ENCODE peak calls at places on chromosomes 2 and 18, in ten cellular contexts. F is left lung, L is hepatocyte, B is A549, Q is WTC11, W is AG09309, Z is right lobe of liver, R is HCT116, G is endodermal cell, U is body of pancreas. C is an unnamed sample.

GRCh38 chr2:205892141-205893064 is 193.6 kb downstream of the INO80D start:
- DNase-seq in F (no peak), L (no peak), B (no peak), Q (no peak), W (no peak), Z (no peak), R (no peak), G (no peak), U (peak), C (no peak)

GRCh38 chr2:238726670-238727584 is 121.0 kb upstream of the TWIST2 start:
- DNase-seq in F (no peak), L (no peak), B (no peak), Q (no peak), W (no peak), Z (no peak), R (no peak), G (no peak), U (no peak), C (no peak)

GRCh38 chr2:86562485-86562890 is 755 bp downstream of the CHMP3 start:
- DNase-seq in F (no peak), L (no peak), B (no peak), Q (no peak), W (no peak), Z (no peak), R (no peak), G (no peak), U (no peak), C (peak)

GRCh38 chr18:8745355-8746014 is 40.1 kb downstream of the MTCL1 start:
- DNase-seq in F (no peak), L (no peak), B (no peak), Q (no peak), W (no peak), Z (no peak), R (no peak), G (no peak), U (no peak), C (peak)

GRCh38 chr18:49862656-49863385 is 49.5 kb upstream of the ACAA2 start:
- DNase-seq in F (no peak), L (no peak), B (no peak), Q (no peak), W (no peak), Z (no peak), R (no peak), G (peak), U (no peak), C (no peak)

GRCh38 chr2:66568650-66569300 is 133.8 kb downstream of the MEIS1 start:
- DNase-seq in F (no peak), L (no peak), B (no peak), Q (no peak), W (no peak), Z (no peak), R (no peak), G (no peak), U (no peak), C (no peak)

GRCh38 chr18:58584219-58585127 is 44.4 kb downstream of the ALPK2 start:
- DNase-seq in F (no peak), L (no peak), B (peak), Q (no peak), W (peak), Z (no peak), R (no peak), G (peak), U (no peak), C (peak)

GRCh38 chr2:103448416-103448815 is 686.6 kb downstream of the TMEM182 start:
- DNase-seq in F (no peak), L (no peak), B (no peak), Q (no peak), W (no peak), Z (no peak), R (no peak), G (no peak), U (no peak), C (no peak)

GRCh38 chr18:46222710-46223360 is 118.7 kb downstream of the HAUS1 start:
- DNase-seq in F (no peak), L (no peak), B (no peak), Q (no peak), W (no peak), Z (no peak), R (no peak), G (no peak), U (no peak), C (no peak)

GRCh38 chr2:237475704-237476107 is 11.3 kb upstream of the MLPH start:
- DNase-seq in F (no peak), L (peak), B (peak), Q (no peak), W (no peak), Z (no peak), R (no peak), G (no peak), U (peak), C (peak)

GRCh38 chr2:227163445-227163997 is 484 bp downstream of the COL4A4 start:
- DNase-seq in F (peak), L (no peak), B (peak), Q (peak), W (no peak), Z (no peak), R (no peak), G (peak), U (peak), C (no peak)

GRCh38 chr18:79728931-79729586 is 49.5 kb downstream of the CTDP1 start:
- DNase-seq in F (no peak), L (no peak), B (no peak), Q (no peak), W (no peak), Z (no peak), R (no peak), G (no peak), U (no peak), C (no peak)

GRCh38 chr2:210195066-210195852 is 24.1 kb upstream of the KANSL1L start:
- DNase-seq in F (no peak), L (peak), B (peak), Q (no peak), W (peak), Z (no peak), R (peak), G (no peak), U (peak), C (peak)

GRCh38 chr2:236754234-236754924 is 184.8 kb downstream of the ACKR3 start:
- DNase-seq in F (no peak), L (no peak), B (no peak), Q (no peak), W (no peak), Z (peak), R (no peak), G (no peak), U (no peak), C (no peak)

GRCh38 chr18:58438161-58438983 is 190.5 kb downstream of the ALPK2 start:
- DNase-seq in F (no peak), L (no peak), B (no peak), Q (no peak), W (no peak), Z (no peak), R (no peak), G (no peak), U (no peak), C (no peak)

GRCh38 chr2:225013432-225014048 is 28.7 kb downstream of the DOCK10 start:
- DNase-seq in F (no peak), L (no peak), B (peak), Q (no peak), W (no peak), Z (no peak), R (no peak), G (no peak), U (no peak), C (no peak)

GRCh38 chr18:61308795-61309393 is 24.3 kb upstream of the CDH20 start:
- DNase-seq in F (peak), L (no peak), B (no peak), Q (no peak), W (no peak), Z (no peak), R (no peak), G (no peak), U (no peak), C (no peak)

GRCh38 chr2:127411609-127412370 is 6.4 kb upstream of the PROC start:
- DNase-seq in F (no peak), L (peak), B (peak), Q (no peak), W (no peak), Z (no peak), R (no peak), G (no peak), U (no peak), C (no peak)

GRCh38 chr2:157986761-157987160 is 110.6 kb upstream of the ACVR1 start:
- DNase-seq in F (no peak), L (no peak), B (no peak), Q (no peak), W (no peak), Z (no peak), R (no peak), G (no peak), U (no peak), C (no peak)

GRCh38 chr2:241354668-241355658 is 1.1 kb upstream of the FARP2 start:
- DNase-seq in F (peak), L (peak), B (peak), Q (peak), W (no peak), Z (peak), R (peak), G (peak), U (peak), C (peak)

GRCh38 chr18:24089059-24089458 is 49.8 kb upstream of the CABYR start:
- DNase-seq in F (no peak), L (no peak), B (no peak), Q (no peak), W (no peak), Z (no peak), R (no peak), G (no peak), U (no peak), C (no peak)

GRCh38 chr2:134466141-134466540 is 212.3 kb downstream of the MGAT5 start:
- DNase-seq in F (no peak), L (peak), B (peak), Q (peak), W (no peak), Z (no peak), R (peak), G (peak), U (peak), C (no peak)

DNA sequence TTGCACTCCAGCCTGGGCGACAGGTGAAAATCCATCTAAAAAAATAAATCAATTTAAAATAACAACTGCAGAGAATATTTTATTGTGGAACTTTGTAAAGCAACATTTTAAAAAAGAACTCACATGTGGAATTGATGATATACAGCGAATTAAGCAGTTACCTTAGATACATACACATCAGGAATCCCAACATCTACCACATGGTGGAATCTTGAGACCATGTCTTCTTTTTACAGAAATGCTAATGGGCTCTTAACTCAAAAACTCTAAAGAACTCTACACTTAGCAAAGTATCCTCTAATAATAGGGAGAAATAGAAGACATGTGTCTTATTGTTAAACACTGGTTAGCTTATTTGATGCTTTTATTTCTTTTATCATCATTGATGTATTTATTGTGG is 373.6 kb downstream of the CDH7 start:
- DNase-seq in F (no peak), L (no peak), B (peak), Q (no peak), W (no peak), Z (no peak), R (no peak), G (no peak), U (no peak), C (no peak)
- TF ChIP-seq CTCF in F (no peak), L (peak), B (no peak), Q (peak), W (no peak), Z (no peak), R (no peak), G (peak), U (no peak), C (no peak)

GRCh38 chr18:2545155-2545554 is 26.1 kb downstream of the METTL4 start:
- DNase-seq in F (no peak), L (no peak), B (no peak), Q (no peak), W (no peak), Z (no peak), R (no peak), G (no peak), U (no peak), C (no peak)

GRCh38 chr18:2549462-2549861 is 21.8 kb downstream of the METTL4 start:
- DNase-seq in F (no peak), L (no peak), B (no peak), Q (no peak), W (no peak), Z (no peak), R (no peak), G (no peak), U (no peak), C (no peak)

GRCh38 chr18:2551425-2551824 is 19.9 kb downstream of the METTL4 start:
- DNase-seq in F (no peak), L (no peak), B (no peak), Q (no peak), W (no peak), Z (no peak), R (no peak), G (no peak), U (no peak), C (no peak)

GRCh38 chr18:2547477-2548087 is 23.7 kb downstream of the METTL4 start:
- DNase-seq in F (no peak), L (peak), B (peak), Q (no peak), W (no peak), Z (no peak), R (peak), G (no peak), U (no peak), C (peak)
- TF ChIP-seq CTCF in F (peak), L (peak), B (peak), Q (no peak), W (peak), Z (peak), R (peak), G (peak), U (peak), C (peak)

DNA sequence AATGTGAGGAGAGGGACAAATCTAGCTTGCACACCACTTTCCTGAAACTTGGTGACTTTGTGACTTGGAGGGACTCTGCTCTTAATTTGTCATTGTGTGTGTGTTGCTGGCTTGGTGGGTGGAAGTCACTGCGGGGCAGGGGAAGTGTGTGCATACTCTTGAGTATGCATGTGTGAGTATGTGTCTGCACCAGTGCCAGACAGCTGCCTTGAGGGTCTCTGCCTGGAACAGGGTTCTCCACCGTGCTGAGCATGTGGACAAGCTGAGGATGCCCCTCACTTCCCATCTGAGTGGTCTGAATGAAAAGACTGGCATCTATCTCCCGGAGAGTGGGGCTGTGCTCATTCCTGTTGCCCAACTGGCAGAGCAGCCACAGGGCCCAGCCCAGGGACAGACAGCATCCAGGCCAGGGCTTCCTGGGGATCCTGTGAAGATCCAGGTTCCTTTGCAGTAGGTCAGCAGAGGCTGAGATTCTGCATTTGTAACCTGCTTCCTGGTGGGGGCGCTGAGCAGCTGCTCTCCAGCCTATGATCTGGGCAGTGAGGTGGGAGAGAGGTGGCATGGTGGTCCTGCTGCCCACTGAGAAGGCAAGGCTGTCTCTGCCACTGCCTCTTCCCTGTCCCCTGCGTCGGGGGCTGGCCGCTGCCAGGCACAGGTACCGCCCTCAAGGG is 138.9 kb upstream of the HAAO start:
- DNase-seq in F (no peak), L (no peak), B (peak), Q (peak), W (no peak), Z (no peak), R (no peak), G (peak), U (no peak), C (no peak)
- TF ChIP-seq CTCF in F (no peak), L (peak), B (peak), Q (peak), W (peak), Z (peak), R (peak), G (peak), U (no peak), C (peak)

GRCh38 chr2:38374978-38375377 is 2.1 kb downstream of the ATL2 start:
- DNase-seq in F (no peak), L (no peak), B (no peak), Q (no peak), W (no peak), Z (no peak), R (no peak), G (no peak), U (no peak), C (no peak)

GRCh38 chr2:38377501-38378258 is 607 bp upstream of the ATL2 start:
- DNase-seq in F (no peak), L (peak), B (peak), Q (no peak), W (peak), Z (no peak), R (no peak), G (no peak), U (peak), C (peak)

GRCh38 chr2:38376346-38376682 is 759 bp downstream of the ATL2 start:
- DNase-seq in F (no peak), L (peak), B (peak), Q (no peak), W (no peak), Z (no peak), R (peak), G (peak), U (peak), C (peak)

GRCh38 chr2:38375711-38376345 is 1.2 kb downstream of the ATL2 start:
- DNase-seq in F (peak), L (no peak), B (no peak), Q (peak), W (no peak), Z (peak), R (no peak), G (no peak), U (no peak), C (no peak)

GRCh38 chr2:38376683-38377500 is at the start of gene ATL2:
- DNase-seq in F (peak), L (peak), B (peak), Q (peak), W (peak), Z (peak), R (peak), G (peak), U (peak), C (peak)
- TF ChIP-seq CTCF in F (peak), L (peak), B (peak), Q (peak), W (peak), Z (peak), R (no peak), G (peak), U (peak), C (peak)

DNA sequence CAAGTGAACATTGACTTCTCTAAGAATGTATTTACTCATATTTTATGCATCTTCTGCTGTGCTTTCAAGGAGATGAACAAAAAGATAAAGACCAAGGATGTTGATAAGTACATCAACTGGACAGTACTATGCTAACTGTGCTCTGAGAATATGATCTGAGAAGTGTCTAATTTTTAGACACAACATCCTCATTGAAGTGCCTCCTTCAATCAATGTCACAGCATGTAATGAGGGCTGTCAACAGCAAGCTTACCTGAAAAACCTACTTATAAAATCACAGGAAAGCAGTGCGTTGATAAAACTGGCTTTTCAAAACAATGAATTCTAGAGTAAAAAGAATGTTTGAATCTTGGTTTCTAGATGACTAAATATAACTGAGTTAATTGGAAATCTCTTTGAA is 452.9 kb upstream of the DSEL start:
- DNase-seq in F (no peak), L (no peak), B (no peak), Q (no peak), W (no peak), Z (no peak), R (no peak), G (no peak), U (no peak), C (no peak)
- TF ChIP-seq CTCF in F (no peak), L (no peak), B (no peak), Q (no peak), W (no peak), Z (no peak), R (no peak), G (no peak), U (no peak), C (no peak)

GRCh38 chr2:174161490-174161889 is 86.8 kb downstream of the OLA1 start:
- DNase-seq in F (no peak), L (no peak), B (no peak), Q (no peak), W (no peak), Z (no peak), R (no peak), G (no peak), U (no peak), C (no peak)

GRCh38 chr2:174157048-174157447 is 91.3 kb downstream of the OLA1 start:
- DNase-seq in F (no peak), L (no peak), B (no peak), Q (no peak), W (no peak), Z (no peak), R (no peak), G (no peak), U (no peak), C (no peak)

GRCh38 chr2:174153757-174154680 is 94.3 kb downstream of the OLA1 start:
- DNase-seq in F (no peak), L (peak), B (no peak), Q (no peak), W (no peak), Z (no peak), R (no peak), G (no peak), U (no peak), C (peak)

GRCh38 chr2:174158003-174158402 is 90.3 kb downstream of the OLA1 start:
- DNase-seq in F (no peak), L (peak), B (peak), Q (peak), W (no peak), Z (no peak), R (peak), G (peak), U (peak), C (peak)
- TF ChIP-seq CTCF in F (no peak), L (peak), B (peak), Q (no peak), W (peak), Z (peak), R (peak), G (peak), U (peak), C (peak)

DNA sequence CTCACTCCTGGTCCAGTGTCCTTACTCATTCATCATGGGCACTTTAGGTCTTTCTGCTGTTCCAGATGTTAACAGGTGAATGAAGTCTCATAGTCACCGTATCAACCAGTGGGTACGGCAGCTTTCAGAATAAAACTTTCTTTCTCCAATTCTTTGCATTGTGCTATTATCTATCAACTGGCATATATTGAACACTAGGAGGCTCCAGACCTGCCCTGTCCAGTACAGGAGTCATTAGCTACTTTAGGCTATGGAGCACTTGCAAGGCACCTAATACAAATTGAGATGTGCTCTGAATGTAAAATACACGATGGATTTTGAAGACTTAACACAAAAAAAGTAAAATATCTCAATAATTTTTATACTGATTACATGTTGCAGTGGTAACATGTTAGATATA is 43.2 kb upstream of the NEB start:
- DNase-seq in F (no peak), L (no peak), B (peak), Q (no peak), W (no peak), Z (no peak), R (no peak), G (no peak), U (no peak), C (no peak)
- TF ChIP-seq CTCF in F (no peak), L (no peak), B (no peak), Q (no peak), W (no peak), Z (no peak), R (peak), G (peak), U (no peak), C (peak)

GRCh38 chr2:50509852-50510251 is 522.1 kb downstream of the NRXN1 start:
- DNase-seq in F (no peak), L (no peak), B (no peak), Q (no peak), W (no peak), Z (no peak), R (no peak), G (no peak), U (no peak), C (no peak)

GRCh38 chr2:50515638-50516037 is 516.3 kb downstream of the NRXN1 start:
- DNase-seq in F (no peak), L (no peak), B (peak), Q (no peak), W (no peak), Z (no peak), R (no peak), G (no peak), U (no peak), C (no peak)

GRCh38 chr2:50512397-50512796 is 519.5 kb downstream of the NRXN1 start:
- DNase-seq in F (no peak), L (no peak), B (no peak), Q (no peak), W (no peak), Z (no peak), R (no peak), G (no peak), U (no peak), C (no peak)

GRCh38 chr2:50514881-50515280 is 517.1 kb downstream of the NRXN1 start:
- DNase-seq in F (no peak), L (no peak), B (no peak), Q (peak), W (no peak), Z (no peak), R (no peak), G (peak), U (no peak), C (no peak)

GRCh38 chr2:50513724-50514123 is 518.2 kb downstream of the NRXN1 start:
- DNase-seq in F (no peak), L (no peak), B (no peak), Q (no peak), W (no peak), Z (no peak), R (no peak), G (no peak), U (no peak), C (no peak)
- TF ChIP-seq CTCF in F (no peak), L (no peak), B (no peak), Q (no peak), W (no peak), Z (no peak), R (no peak), G (peak), U (no peak), C (no peak)

C was measured in HFFc6.